ENCODE peak calls at places on chromosomes 1 and 21, in seven cellular contexts. E is A549, K is MM.1S, R is heart right ventricle, B is HAP-1, C is ovary, P is cardiac muscle cell. V is an unnamed sample.
A peak's percentile ranks its signal among the peaks of the same experiment; 100 is the strongest.

GRCh38 chr1:227886503-227886961 is 61.2 kb downstream of the WNT9A start:
- DNase-seq in C (peak; percentile 47), P (no peak), B (peak; percentile 2), K (no peak), R (peak; percentile 6), E (no peak), V (no peak)

GRCh38 chr1:42479621-42480020 is 16.5 kb downstream of the CCDC30 start:
- DNase-seq in C (no peak), B (no peak), R (no peak), P (no peak), K (no peak), E (peak; percentile 32), V (no peak)

GRCh38 chr1:206466840-206467649 is 3.2 kb upstream of the IKBKE start:
- DNase-seq in K (no peak), E (no peak), R (no peak), C (no peak), B (no peak), P (no peak), V (no peak)

GRCh38 chr1:17438977-17439249 is 564 bp downstream of the RCC2 start:
- DNase-seq in K (no peak), B (no peak), R (no peak), E (no peak), C (peak; percentile 49), P (no peak), V (no peak)

GRCh38 chr1:200154069-200154767 is 126.7 kb downstream of the NR5A2 start:
- DNase-seq in R (no peak), K (peak; percentile 79), P (no peak), C (no peak), B (no peak), E (no peak), V (peak; percentile 15)

GRCh38 chr1:89962024-89962741 is 32.7 kb upstream of the ZNF326 start:
- DNase-seq in K (no peak), B (no peak), P (no peak), C (no peak), R (peak; percentile 21), E (no peak), V (no peak)

GRCh38 chr1:154565876-154566275 is 1.7 kb upstream of the CHRNB2 start:
- DNase-seq in P (no peak), B (no peak), E (no peak), K (no peak), R (no peak), C (no peak), V (no peak)

GRCh38 chr1:67463298-67463960 is 33.2 kb upstream of the SERBP1 start:
- DNase-seq in R (no peak), K (no peak), C (no peak), P (peak; percentile 23), E (no peak), B (no peak), V (peak; percentile 25)

GRCh38 chr1:182163821-182164223 is 102.3 kb upstream of the ZNF648 start:
- DNase-seq in E (no peak), B (no peak), P (no peak), C (peak; percentile 63), K (no peak), R (no peak), V (peak; percentile 24)

GRCh38 chr21:28325618-28326017 is 667.1 kb downstream of the LTN1 start:
- DNase-seq in E (no peak), B (no peak), C (no peak), P (no peak), K (no peak), R (no peak), V (no peak)

GRCh38 chr1:45803299-45803780 is at the start of gene MAST2:
- DNase-seq in B (peak; percentile 93), K (peak; percentile 94), E (peak; percentile 77), P (peak; percentile 95), R (peak; percentile 87), C (peak; percentile 89), V (peak; percentile 85)

GRCh38 chr1:1429671-1430073 is 5.8 kb upstream of the VWA1 start:
- DNase-seq in R (no peak), P (no peak), E (no peak), C (no peak), K (no peak), B (no peak), V (peak; percentile 35)

GRCh38 chr1:40130892-40131291 is 30.3 kb upstream of the RLF start:
- DNase-seq in K (no peak), R (no peak), C (no peak), B (no peak), E (no peak), P (no peak), V (no peak)

GRCh38 chr1:220880726-220881506 is 1.7 kb downstream of the HLX start:
- DNase-seq in R (peak; percentile 71), C (no peak), K (no peak), E (no peak), P (no peak), B (peak; percentile 65), V (peak; percentile 42)

GRCh38 chr1:198623920-198624647 is 14.8 kb upstream of the PTPRC start:
- DNase-seq in P (no peak), E (no peak), C (no peak), B (no peak), R (no peak), K (no peak), V (peak; percentile 78)

GRCh38 chr1:152525080-152525641 is 10.9 kb downstream of the CRCT1 start:
- DNase-seq in E (no peak), K (no peak), P (no peak), R (no peak), B (no peak), C (no peak), V (no peak)

GRCh38 chr1:224411766-224412165 is 22.8 kb downstream of the WDR26 start:
- DNase-seq in R (no peak), C (no peak), K (no peak), P (no peak), B (no peak), E (no peak), V (no peak)

GRCh38 chr1:76122260-76122659 is 47.7 kb downstream of the ST6GALNAC3 start:
- DNase-seq in P (no peak), B (no peak), C (no peak), E (no peak), K (no peak), R (no peak), V (no peak)

GRCh38 chr1:46303872-46304326 is 401 bp downstream of the UQCRH start:
- DNase-seq in P (no peak), R (no peak), C (no peak), K (no peak), E (no peak), B (no peak), V (no peak)

GRCh38 chr1:187078321-187078720 is 249.6 kb downstream of the PLA2G4A start:
- DNase-seq in E (no peak), C (no peak), R (no peak), P (no peak), K (no peak), B (no peak), V (no peak)

GRCh38 chr21:20882462-20883415 is 115.5 kb upstream of the NCAM2 start:
- DNase-seq in E (no peak), C (no peak), P (peak; percentile 66), B (peak; percentile 63), R (no peak), K (peak; percentile 44), V (peak; percentile 2)

GRCh38 chr1:18217398-18218043 is 109.9 kb downstream of the IGSF21 start:
- DNase-seq in P (peak; percentile 31), C (no peak), B (peak; percentile 45), K (peak; percentile 21), E (peak; percentile 19), R (no peak), V (no peak)

GRCh38 chr1:215539803-215540575 is 27.1 kb upstream of the KCTD3 start:
- DNase-seq in K (no peak), C (no peak), R (no peak), P (no peak), B (no peak), E (no peak), V (peak; percentile 37)

GRCh38 chr1:245091818-245092637 is 62.8 kb upstream of the KIF26B start:
- DNase-seq in C (peak; percentile 30), K (no peak), R (peak; percentile 48), E (peak; percentile 75), B (no peak), P (no peak), V (peak; percentile 99)

GRCh38 chr1:47676311-47677054 is 238.6 kb downstream of the FOXD2 start:
- DNase-seq in R (no peak), P (no peak), E (no peak), C (no peak), B (no peak), K (no peak), V (no peak)

GRCh38 chr1:201506092-201506491 is 831 bp downstream of the CSRP1 start:
- DNase-seq in R (no peak), B (no peak), C (peak; percentile 28), E (no peak), P (no peak), K (no peak), V (no peak)
- H3K4me1 ChIP-seq in R (peaks cover 59% of the 10 kb centered on the region), B (peaks cover 29% of the 10 kb centered on the region), C (peaks cover 26% of the 10 kb centered on the region), E (peaks cover 62% of the 10 kb centered on the region), P (peaks cover 41% of the 10 kb centered on the region), K (peaks cover 25% of the 10 kb centered on the region), V (peaks cover 31% of the 10 kb centered on the region)

GRCh38 chr1:180933141-180933540 is 20.4 kb downstream of the KIAA1614 start:
- DNase-seq in B (no peak), P (peak; percentile 71), K (no peak), R (no peak), E (no peak), C (no peak), V (no peak)
- H3K4me1 ChIP-seq in B (no peaks in the 10 kb centered on the region), P (peaks cover 33% of the 10 kb centered on the region), K (no peaks in the 10 kb centered on the region), R (peaks cover 6% of the 10 kb centered on the region), E (no peaks in the 10 kb centered on the region), C (peaks cover 17% of the 10 kb centered on the region), V (no peaks in the 10 kb centered on the region)

GRCh38 chr1:26829214-26829911 is 2.9 kb downstream of the ZDHHC18 start:
- DNase-seq in E (no peak), R (no peak), C (no peak), P (no peak), K (no peak), B (no peak), V (no peak)

GRCh38 chr1:26832249-26832960 is 5.9 kb downstream of the ZDHHC18 start:
- DNase-seq in E (no peak), K (no peak), C (no peak), R (no peak), B (no peak), P (no peak), V (no peak)

GRCh38 chr1:26828352-26829093 is 2.0 kb downstream of the ZDHHC18 start:
- DNase-seq in K (no peak), R (no peak), E (no peak), C (no peak), P (no peak), B (no peak), V (no peak)

GRCh38 chr1:26831546-26832248 is 5.2 kb downstream of the ZDHHC18 start:
- DNase-seq in P (no peak), K (no peak), R (no peak), E (no peak), B (no peak), C (no peak), V (no peak)

DNA sequence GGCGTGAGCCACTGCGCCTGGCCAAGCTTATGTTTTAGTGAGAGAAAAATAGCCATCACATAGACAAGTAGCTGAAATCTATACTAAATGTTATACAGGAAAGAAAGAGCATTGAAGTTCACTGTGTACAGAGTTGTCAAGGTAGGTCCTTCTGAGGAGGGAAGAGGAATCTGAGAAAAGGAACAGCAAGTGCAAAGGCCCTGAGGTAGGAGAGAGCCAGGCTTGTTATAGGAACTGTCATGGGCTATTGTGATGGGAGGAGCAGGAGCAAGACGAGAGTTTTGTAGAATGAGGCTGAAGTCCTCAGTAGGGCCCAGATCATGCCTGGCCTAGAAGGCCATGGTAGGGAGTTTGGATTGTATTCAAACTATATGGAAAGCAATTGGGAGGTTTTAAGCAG is 4.6 kb downstream of the ZDHHC18 start:
- DNase-seq in E (no peak), C (no peak), R (no peak), K (no peak), P (no peak), B (no peak), V (no peak)
- H3K4me1 ChIP-seq in E (peaks cover 24% of the 10 kb centered on the region), C (peaks cover 11% of the 10 kb centered on the region), R (peaks cover 27% of the 10 kb centered on the region), K (peaks cover 50% of the 10 kb centered on the region), P (peaks cover 17% of the 10 kb centered on the region), B (peaks cover 3% of the 10 kb centered on the region), V (peaks cover 9% of the 10 kb centered on the region)

GRCh38 chr1:164588388-164589341 is 29.7 kb downstream of the PBX1 start:
- DNase-seq in R (peak; percentile 75), K (no peak), B (peak; percentile 85), C (peak; percentile 91), E (no peak), P (peak; percentile 79), V (peak; percentile 94)
- H3K4me1 ChIP-seq in R (peaks cover 35% of the 10 kb centered on the region), K (no peaks in the 10 kb centered on the region), B (peaks cover 37% of the 10 kb centered on the region), C (peaks cover 22% of the 10 kb centered on the region), E (peaks cover 67% of the 10 kb centered on the region), P (peaks cover 92% of the 10 kb centered on the region), V (peaks cover 6% of the 10 kb centered on the region)